ENCODE peak calls at places on chromosomes 5 and 9, in five cellular contexts. B is CD8-positive, alpha-beta T cell; J is stomach; C is SK-N-SH; E is hepatocyte. X is an unnamed sample.

GRCh38 chr9:115615821-115616665 is 498.1 kb upstream of the TNC start:
- DNase-seq in B (no peak), C (peak; percentile 4), J (no peak), E (no peak), X (peak; percentile 36)

GRCh38 chr5:61744690-61745619 is 412.9 kb downstream of the ZSWIM6 start:
- DNase-seq in B (no peak), J (peak; percentile 42), C (no peak), E (no peak), X (no peak)

GRCh38 chr5:140926903-140927573 is 939 bp downstream of the PCDHAC1 start:
- DNase-seq in C (no peak), B (no peak), E (peak; percentile 64), J (no peak), X (no peak)

GRCh38 chr9:27430754-27431540 is 93.1 kb upstream of the IFNK start:
- DNase-seq in J (no peak), B (no peak), C (no peak), E (no peak), X (no peak)

GRCh38 chr9:7045361-7045760 is 287.6 kb downstream of the KDM4C start:
- DNase-seq in B (no peak), J (no peak), C (no peak), E (no peak), X (no peak)

GRCh38 chr5:54547711-54548250 is 30.2 kb downstream of the SNX18 start:
- DNase-seq in B (no peak), E (peak; percentile 44), J (no peak), C (no peak), X (no peak)

GRCh38 chr9:120924698-120925534 is 1.7 kb downstream of the TRAF1 start:
- DNase-seq in C (no peak), B (peak; percentile 43), E (no peak), J (no peak), X (no peak)

GRCh38 chr5:141960018-141960417 is 2.0 kb upstream of the PCDH12 start:
- DNase-seq in J (no peak), C (peak; percentile 62), B (peak; percentile 32), E (peak; percentile 27), X (peak; percentile 37)

GRCh38 chr5:112511920-112512319 is 92.8 kb upstream of the EPB41L4A start:
- DNase-seq in C (no peak), B (no peak), E (no peak), J (no peak), X (no peak)

GRCh38 chr5:78925102-78925876 is 59.8 kb downstream of the ARSB start:
- DNase-seq in J (no peak), B (no peak), E (no peak), C (no peak), X (no peak)

GRCh38 chr9:133691659-133692363 is 46.3 kb downstream of the SARDH start:
- DNase-seq in C (no peak), J (no peak), E (peak; percentile 64), B (no peak), X (no peak)

GRCh38 chr9:81264516-81264915 is 424.8 kb downstream of the TLE1 start:
- DNase-seq in C (peak; percentile 58), B (no peak), E (peak; percentile 8), J (no peak), X (peak; percentile 90)

GRCh38 chr5:150559701-150560100 is 51.8 kb downstream of the NDST1 start:
- DNase-seq in C (no peak), B (no peak), J (no peak), E (no peak), X (no peak)

GRCh38 chr9:86434039-86434726 is 80.0 kb upstream of the TUT7 start:
- DNase-seq in J (no peak), B (no peak), C (peak; percentile 56), E (peak; percentile 81), X (peak; percentile 96)

DNA sequence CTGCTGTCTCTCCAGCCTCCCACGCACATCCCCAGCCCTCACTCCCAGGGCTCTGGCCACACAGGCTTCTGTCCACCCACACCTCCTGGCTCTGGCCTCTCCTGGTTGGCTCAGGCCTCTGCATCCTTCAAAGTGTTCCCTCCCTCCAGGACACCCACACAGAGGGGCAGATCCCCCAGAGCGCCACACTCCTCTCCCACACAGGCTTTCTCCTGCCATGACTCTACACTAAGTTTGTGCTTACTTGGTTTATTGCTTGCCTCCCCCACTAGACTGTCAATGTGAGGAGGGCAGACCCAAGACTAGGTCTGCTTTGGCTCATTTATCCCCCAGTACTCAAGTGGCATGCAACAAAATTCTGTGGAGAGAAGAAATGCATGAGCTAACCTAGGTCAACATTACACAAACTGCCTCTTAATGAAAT is 67.0 kb upstream of the SPOCK1 start:
- DNase-seq in E (no peak), B (no peak), J (no peak), C (no peak), X (no peak)
- H3K4me1 ChIP-seq in E (no peaks in the 10 kb centered on the region), B (no peaks in the 10 kb centered on the region), J (peaks cover 7% of the 10 kb centered on the region), C (peaks cover 41% of the 10 kb centered on the region), X (no peaks in the 10 kb centered on the region)

DNA sequence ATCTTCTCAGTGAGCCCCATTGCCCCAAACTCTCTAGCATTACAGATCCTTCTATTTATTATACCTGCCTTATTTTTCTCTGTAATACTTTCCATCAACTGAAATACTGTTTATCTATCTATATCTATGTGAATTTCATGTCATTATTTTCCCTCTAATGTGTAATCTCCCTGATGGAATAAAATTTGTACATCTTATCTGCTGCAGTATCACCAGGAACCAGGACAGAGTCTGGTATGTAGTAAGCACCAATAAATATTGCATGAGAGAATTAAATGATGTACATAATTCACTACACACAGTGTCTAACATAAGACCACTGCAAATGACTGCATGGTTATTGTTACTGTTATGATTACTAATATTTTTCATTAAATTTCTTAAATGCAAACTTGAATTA is 759.1 kb downstream of the PRELID2 start:
- DNase-seq in J (no peak), B (no peak), C (no peak), E (no peak), X (no peak)
- H3K4me3 ChIP-seq in J (no peak overlapping the region), B (no peak overlapping the region), C (no peak overlapping the region), E (no peak overlapping the region), X (no peak overlapping the region)

GRCh38 chr9:119360237-119360636 is 9.0 kb downstream of the BRINP1 start:
- DNase-seq in J (no peak), E (no peak), B (no peak), C (no peak), X (no peak)
- H3K36me3 ChIP-seq in J (no peaks in the 10 kb centered on the region), E (no peaks in the 10 kb centered on the region), B (no peaks in the 10 kb centered on the region), C (no peaks in the 10 kb centered on the region), X (peaks cover 10% of the 10 kb centered on the region)

DNA sequence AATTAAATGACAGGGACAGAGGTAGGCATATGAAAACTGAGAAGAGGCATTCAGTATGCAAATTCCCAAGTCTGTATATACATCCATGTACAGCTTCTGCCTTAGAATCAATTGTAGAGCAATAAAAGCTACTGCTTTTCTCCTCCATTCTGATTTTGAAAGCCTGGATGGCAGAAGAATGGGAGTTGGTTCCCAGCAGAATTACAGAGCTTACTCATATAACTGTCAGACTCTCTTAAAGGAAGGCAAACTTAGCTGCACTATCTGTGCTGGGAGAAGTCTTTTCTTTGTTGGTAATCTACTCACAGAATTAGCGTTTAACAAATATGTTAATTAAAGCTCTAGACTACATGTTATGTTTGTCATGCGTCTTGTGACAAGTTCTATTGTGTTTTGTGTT is 260.9 kb upstream of the CDH6 start:
- DNase-seq in C (no peak), J (no peak), E (no peak), B (no peak), X (no peak)
- H3K4me1 ChIP-seq in C (no peaks in the 10 kb centered on the region), J (no peaks in the 10 kb centered on the region), E (peaks cover 7% of the 10 kb centered on the region), B (no peaks in the 10 kb centered on the region), X (no peaks in the 10 kb centered on the region)

GRCh38 chr5:116574682-116575634 is at the start of gene SEMA6A:
- DNase-seq in E (peak; percentile 95), C (peak; percentile 90), B (no peak), J (peak; percentile 90), X (peak; percentile 93)
- H3K4me3 ChIP-seq in E (peak within 1 kb of the TSS; percentile 97), C (peak within 1 kb of the TSS; percentile 76), B (no peak within 1 kb of the TSS), J (peak within 1 kb of the TSS; percentile 86), X (peak within 1 kb of the TSS; percentile 86)